ENCODE peak calls at places on chromosomes 12 and 14, in eight cellular contexts. I is lower leg skin, H is transverse colon, A is esophagus squamous epithelium, J is IMR-90, Q is GM12892, X is GM12891, C is tibial nerve. P is an unnamed sample.

GRCh38 chr12:28212182-28212581 is 21.9 kb downstream of the CCDC91 start:
- DNase-seq in I (no peak), H (no peak), A (no peak), J (no peak), Q (no peak), X (no peak), C (no peak), P (no peak)

GRCh38 chr12:106090586-106091411 is 48.0 kb downstream of the NUAK1 start:
- DNase-seq in I (no peak), H (no peak), A (no peak), J (peak), Q (no peak), X (no peak), C (no peak), P (no peak)

GRCh38 chr12:31431721-31432120 is 105.8 kb upstream of the SINHCAF start:
- DNase-seq in I (no peak), H (no peak), A (no peak), J (peak), Q (no peak), X (no peak), C (no peak), P (no peak)

GRCh38 chr14:91311284-91311662 is 66.8 kb upstream of the GPR68 start:
- DNase-seq in I (no peak), H (peak), A (no peak), J (no peak), Q (no peak), X (no peak), C (no peak), P (peak)

GRCh38 chr12:57632369-57632897 is 568 bp downstream of the B4GALNT1 start:
- DNase-seq in I (no peak), H (no peak), A (no peak), J (no peak), Q (peak), X (peak), C (no peak), P (no peak)

GRCh38 chr14:97253756-97254155 is 456.6 kb downstream of the VRK1 start:
- DNase-seq in I (no peak), H (no peak), A (no peak), J (no peak), Q (no peak), X (no peak), C (no peak), P (peak)

GRCh38 chr12:59087077-59087673 is 166.9 kb upstream of the LRIG3 start:
- DNase-seq in I (no peak), H (peak), A (no peak), J (peak), Q (no peak), X (no peak), C (no peak), P (no peak)

GRCh38 chr14:48857366-48857765 is 728.8 kb downstream of the RPS29 start:
- DNase-seq in I (no peak), H (no peak), A (no peak), J (no peak), Q (no peak), X (no peak), C (no peak), P (no peak)

GRCh38 chr12:49945394-49946080 is 5.0 kb upstream of the AQP2 start:
- DNase-seq in I (peak), H (peak), A (no peak), J (peak), Q (peak), X (peak), C (peak), P (peak)

GRCh38 chr14:88181072-88181471 is 142.0 kb downstream of the KCNK10 start:
- DNase-seq in I (no peak), H (no peak), A (no peak), J (no peak), Q (no peak), X (no peak), C (no peak), P (no peak)

GRCh38 chr12:56528836-56529235 is 7.2 kb downstream of the RBMS2 start:
- DNase-seq in I (no peak), H (no peak), A (no peak), J (peak), Q (no peak), X (no peak), C (no peak), P (no peak)

GRCh38 chr14:64201931-64202330 is 92.2 kb downstream of the ESR2 start:
- DNase-seq in I (no peak), H (no peak), A (no peak), J (no peak), Q (no peak), X (no peak), C (no peak), P (no peak)

GRCh38 chr14:68655021-68655811 is 137.7 kb downstream of the ZFP36L1 start:
- DNase-seq in I (no peak), H (no peak), A (no peak), J (peak), Q (no peak), X (no peak), C (no peak), P (no peak)

GRCh38 chr12:67813509-67813908 is 165.0 kb downstream of the DYRK2 start:
- DNase-seq in I (no peak), H (no peak), A (no peak), J (peak), Q (no peak), X (no peak), C (no peak), P (no peak)

GRCh38 chr12:89836026-89836425 is 127.4 kb upstream of the ATP2B1 start:
- DNase-seq in I (no peak), H (no peak), A (no peak), J (peak), Q (no peak), X (no peak), C (no peak), P (no peak)

DNA sequence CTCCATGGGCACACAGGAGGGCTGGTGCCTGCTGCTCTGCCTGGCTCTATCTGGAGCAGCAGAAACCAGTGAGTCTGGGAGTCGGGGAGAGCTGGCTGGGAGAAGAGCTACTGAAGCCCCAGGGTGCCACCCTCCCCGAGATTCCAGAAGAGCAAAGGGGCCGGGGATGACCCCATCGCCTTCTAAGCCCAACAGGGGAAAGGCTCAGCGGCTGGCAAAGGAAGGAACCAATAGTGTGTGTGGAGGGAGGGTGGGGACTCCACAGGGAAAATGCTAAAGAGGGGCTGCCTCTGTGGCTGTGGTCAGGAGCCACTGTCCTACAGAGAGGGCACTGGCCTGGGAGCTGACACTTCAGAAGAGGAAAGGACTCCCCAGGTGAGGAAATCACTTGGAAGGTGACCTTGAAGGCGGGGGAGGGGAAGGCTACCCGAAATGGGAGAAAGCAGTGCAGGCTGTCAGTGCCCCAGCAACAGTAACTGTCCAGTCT is 446 bp downstream of the TAPBPL start:
- DNase-seq in I (no peak), H (peak), A (no peak), J (no peak), Q (no peak), X (no peak), C (no peak), P (no peak)
- TF ChIP-seq POLR2A in I (no peak), H (no peak), A (no peak), J (no peak), Q (no peak), X (peak), C (no peak), P (peak)

GRCh38 chr12:124543052-124543590 is 24.3 kb downstream of the NCOR2 start:
- DNase-seq in I (no peak), H (no peak), A (no peak), J (no peak), Q (peak), X (peak), C (no peak), P (no peak)

GRCh38 chr12:124542021-124542941 is 25.1 kb downstream of the NCOR2 start:
- DNase-seq in I (no peak), H (no peak), A (no peak), J (no peak), Q (no peak), X (no peak), C (no peak), P (no peak)

GRCh38 chr12:124544983-124545382 is 22.4 kb downstream of the NCOR2 start:
- DNase-seq in I (no peak), H (no peak), A (no peak), J (no peak), Q (no peak), X (no peak), C (no peak), P (no peak)

GRCh38 chr12:124544311-124544970 is 23.0 kb downstream of the NCOR2 start:
- DNase-seq in I (no peak), H (no peak), A (no peak), J (no peak), Q (no peak), X (no peak), C (no peak), P (no peak)

DNA sequence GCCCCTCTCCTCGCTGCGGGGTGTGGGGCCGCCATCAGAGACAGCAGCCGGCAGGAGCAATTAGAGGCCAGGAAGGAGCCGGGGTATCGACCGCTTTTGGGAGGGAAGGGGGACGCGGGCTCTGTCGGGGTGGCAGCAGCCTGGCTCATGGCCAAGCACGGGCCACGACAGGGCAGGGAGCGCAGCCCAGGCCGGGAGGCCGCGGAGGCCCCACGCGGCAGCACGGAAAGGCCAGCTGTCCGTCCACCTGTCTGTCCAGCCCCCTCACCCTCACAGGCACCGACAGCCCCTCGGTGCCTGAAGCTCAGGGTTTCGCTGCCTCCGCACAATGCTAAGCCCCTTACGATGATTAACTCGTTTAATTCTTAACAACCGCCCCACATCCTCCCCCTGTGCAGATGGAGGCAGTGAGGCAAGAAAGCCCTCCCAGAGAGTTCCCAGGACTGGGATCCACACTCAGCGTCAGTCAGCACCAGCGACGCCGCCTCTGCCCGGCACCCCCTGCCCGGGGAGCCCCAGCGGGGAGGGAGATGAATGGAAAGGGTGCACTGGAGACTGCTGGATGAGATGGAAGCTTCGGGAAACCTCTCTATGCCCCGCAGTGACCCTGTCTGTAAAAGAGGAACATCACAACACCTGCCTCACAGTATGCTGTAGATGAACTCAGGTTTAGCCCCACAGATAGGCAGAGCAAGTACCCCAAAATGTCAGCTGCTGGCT is 23.7 kb downstream of the NCOR2 start:
- DNase-seq in I (no peak), H (no peak), A (no peak), J (no peak), Q (no peak), X (no peak), C (no peak), P (no peak)
- TF ChIP-seq POLR2A in I (no peak), H (no peak), A (no peak), J (no peak), Q (no peak), X (no peak), C (no peak), P (no peak)

GRCh38 chr12:5977556-5977955 is 32.5 kb upstream of the ANO2 start:
- DNase-seq in I (no peak), H (no peak), A (no peak), J (no peak), Q (no peak), X (no peak), C (no peak), P (peak)

GRCh38 chr12:5976711-5977110 is 31.7 kb upstream of the ANO2 start:
- DNase-seq in I (no peak), H (no peak), A (no peak), J (no peak), Q (no peak), X (no peak), C (no peak), P (no peak)

GRCh38 chr12:5971194-5971850 is 26.3 kb upstream of the ANO2 start:
- DNase-seq in I (no peak), H (no peak), A (no peak), J (no peak), Q (no peak), X (no peak), C (no peak), P (no peak)

GRCh38 chr12:5969974-5970690 is 25.1 kb upstream of the ANO2 start:
- DNase-seq in I (no peak), H (no peak), A (no peak), J (no peak), Q (no peak), X (no peak), C (no peak), P (no peak)

DNA sequence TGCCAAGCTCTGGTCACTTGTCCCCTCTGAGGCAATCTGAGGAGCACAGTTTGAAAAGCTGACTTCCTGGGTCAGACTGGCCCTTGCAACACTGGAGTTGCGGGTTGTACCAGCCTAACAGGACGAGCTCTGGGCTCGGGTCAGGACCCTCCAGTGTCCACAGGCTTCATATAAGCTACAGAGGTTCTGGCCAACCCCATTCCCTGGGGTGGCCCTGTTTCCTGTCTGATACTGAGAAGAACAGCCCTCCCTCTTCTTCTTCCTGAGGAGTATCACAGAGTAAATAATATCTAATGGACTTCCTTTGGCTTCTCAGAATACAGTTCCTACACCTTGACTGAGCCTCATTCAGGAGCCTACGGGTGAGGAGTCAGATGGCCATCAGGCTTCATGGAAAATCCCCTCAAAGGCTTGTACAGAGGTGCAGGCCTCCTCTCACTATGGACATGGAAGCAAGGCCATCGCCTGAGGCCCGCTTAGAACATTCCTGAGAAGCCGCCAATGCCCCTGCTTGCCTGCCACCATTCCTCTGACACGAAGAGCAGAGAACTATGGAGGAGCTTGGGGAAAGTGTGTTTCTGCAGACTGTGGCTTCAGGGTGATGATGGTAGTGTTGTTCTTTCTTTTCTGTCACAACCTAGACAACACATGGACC is 28.5 kb upstream of the ANO2 start:
- DNase-seq in I (no peak), H (no peak), A (no peak), J (no peak), Q (no peak), X (no peak), C (no peak), P (no peak)
- TF ChIP-seq POLR2A in I (no peak), H (no peak), A (no peak), J (no peak), Q (no peak), X (no peak), C (no peak), P (no peak)

DNA sequence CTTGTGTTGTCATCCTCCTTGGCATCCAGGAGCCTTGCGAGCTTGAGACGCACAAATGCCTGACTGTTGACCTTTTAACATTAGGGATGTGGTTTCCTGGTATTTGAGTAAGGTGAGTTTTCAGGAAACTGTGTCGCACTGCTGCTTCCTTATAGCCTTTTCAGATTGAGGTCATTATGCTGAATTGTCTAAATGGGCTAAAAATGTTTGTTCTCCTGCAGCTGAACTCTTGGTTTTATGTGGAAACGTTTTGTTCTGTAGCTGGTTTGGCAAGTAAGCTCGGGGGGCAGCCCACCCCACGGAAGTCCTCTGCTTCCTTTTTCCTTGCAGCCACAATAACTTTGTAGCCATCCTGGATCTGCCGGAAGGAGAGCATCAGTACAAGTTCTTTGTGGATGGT is 5.7 kb downstream of the PRKAB1 start:
- DNase-seq in I (no peak), H (peak), A (no peak), J (no peak), Q (no peak), X (no peak), C (no peak), P (no peak)
- TF ChIP-seq POLR2A in I (no peak), H (peak), A (no peak), J (no peak), Q (no peak), X (no peak), C (no peak), P (no peak)

GRCh38 chr12:32896438-32897275 is at the start of gene PKP2:
- DNase-seq in I (peak), H (peak), A (no peak), J (no peak), Q (peak), X (no peak), C (no peak), P (no peak)
- TF ChIP-seq POLR2A in I (no peak), H (peak), A (no peak), J (no peak), Q (no peak), X (no peak), C (no peak), P (no peak)

GRCh38 chr14:51094282-51094821 is 553 bp downstream of the TRIM9 start:
- DNase-seq in I (no peak), H (no peak), A (no peak), J (no peak), Q (peak), X (peak), C (no peak), P (peak)

GRCh38 chr14:51095854-51096823 is 1.2 kb upstream of the TRIM9 start:
- DNase-seq in I (peak), H (peak), A (no peak), J (peak), Q (no peak), X (no peak), C (no peak), P (peak)

GRCh38 chr14:51096870-51097269 is 2.0 kb upstream of the TRIM9 start:
- DNase-seq in I (no peak), H (no peak), A (no peak), J (no peak), Q (no peak), X (no peak), C (no peak), P (no peak)

GRCh38 chr14:51093371-51094281 is 1.3 kb downstream of the TRIM9 start:
- DNase-seq in I (no peak), H (peak), A (no peak), J (no peak), Q (peak), X (peak), C (no peak), P (no peak)

GRCh38 chr14:51094901-51095853 is at the start of gene TRIM9:
- DNase-seq in I (peak), H (peak), A (peak), J (peak), Q (peak), X (peak), C (peak), P (peak)
- TF ChIP-seq POLR2A in I (no peak), H (peak), A (no peak), J (no peak), Q (no peak), X (no peak), C (peak), P (peak)

DNA sequence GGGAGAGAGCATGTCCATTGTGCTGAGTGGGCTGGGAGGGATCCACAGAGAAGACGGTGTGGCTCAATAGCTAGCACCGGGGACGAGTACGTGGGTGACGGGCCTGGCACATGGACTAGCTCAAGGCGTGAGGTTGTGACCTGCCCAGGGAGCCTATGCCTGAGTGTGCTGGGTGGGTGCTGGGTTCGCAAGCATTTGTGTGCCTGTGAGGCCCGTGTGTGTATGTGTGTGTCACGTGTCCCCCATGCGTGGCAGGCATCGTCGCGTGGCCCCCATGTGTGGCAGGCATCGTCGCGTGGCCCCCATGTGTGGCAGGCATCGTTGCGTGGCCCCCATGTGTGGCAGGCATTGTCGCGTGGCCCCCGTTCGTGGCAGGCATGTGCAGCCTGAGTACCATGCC is 109.2 kb downstream of the TMEM121 start:
- DNase-seq in I (no peak), H (no peak), A (no peak), J (no peak), Q (no peak), X (no peak), C (no peak), P (no peak)
- TF ChIP-seq POLR2A in I (no peak), H (no peak), A (no peak), J (no peak), Q (no peak), X (no peak), C (no peak), P (no peak)

GRCh38 chr14:23237772-23238594 is at the start of gene RNF212B:
- DNase-seq in I (peak), H (peak), A (peak), J (peak), Q (peak), X (peak), C (peak), P (peak)
- TF ChIP-seq POLR2A in I (no peak), H (no peak), A (no peak), J (no peak), Q (no peak), X (no peak), C (no peak), P (no peak)

GRCh38 chr12:121992059-121992879 is 29.4 kb upstream of the BCL7A start:
- DNase-seq in I (peak), H (no peak), A (no peak), J (peak), Q (no peak), X (peak), C (no peak), P (no peak)
- TF ChIP-seq POLR2A in I (no peak), H (no peak), A (no peak), J (peak), Q (no peak), X (no peak), C (no peak), P (no peak)

P was measured in NB4.